ENCODE peak calls at places on chromosomes 13 and 19, in ten cellular contexts. T is heart right ventricle, C is dorsolateral prefrontal cortex, O is fibroblast of lung, K is right atrium auricular region, F is GM06990, X is pancreas, N is bronchial epithelial cell, P is foreskin fibroblast, E is progenitor cell of endocrine pancreas. S is an unnamed sample.

GRCh38 chr19:12689581-12690216 is 1.9 kb downstream of the GNG14 start:
- DNase-seq in X (no peak), K (no peak), E (no peak), P (no peak), F (no peak), O (no peak), T (no peak), C (no peak), N (no peak), S (no peak)

GRCh38 chr13:50198508-50198907 is 183.3 kb downstream of the KCNRG start:
- DNase-seq in F (no peak), C (no peak), O (peak), T (no peak), E (no peak), K (no peak), N (peak), X (no peak), P (peak), S (peak)

GRCh38 chr19:23415561-23416191 is 20.4 kb upstream of the ZNF91 start:
- DNase-seq in F (no peak), C (no peak), O (no peak), P (no peak), K (no peak), E (peak), T (peak), X (no peak), N (peak), S (no peak)

GRCh38 chr13:70353096-70353495 is 244.8 kb upstream of the KLHL1 start:
- DNase-seq in E (no peak), O (no peak), T (no peak), X (no peak), F (no peak), K (no peak), C (no peak), P (no peak), N (no peak), S (no peak)

GRCh38 chr13:35479223-35479536 is 2.7 kb upstream of the MAB21L1 start:
- DNase-seq in K (no peak), X (no peak), F (no peak), E (no peak), T (no peak), P (peak), O (no peak), C (no peak), N (no peak), S (no peak)

GRCh38 chr13:23695711-23696512 is 125.7 kb downstream of the TNFRSF19 start:
- DNase-seq in N (no peak), P (no peak), K (no peak), C (no peak), E (no peak), F (peak), T (peak), O (no peak), X (no peak), S (no peak)

GRCh38 chr19:50286443-50286842 is 42.7 kb downstream of the KCNC3 start:
- DNase-seq in C (no peak), T (no peak), N (no peak), O (no peak), E (no peak), K (no peak), F (no peak), X (no peak), P (no peak), S (no peak)

GRCh38 chr19:55041627-55042343 is 3.7 kb upstream of the GP6 start:
- DNase-seq in P (no peak), O (no peak), N (no peak), T (no peak), F (no peak), E (no peak), C (no peak), X (no peak), K (no peak), S (no peak)

GRCh38 chr19:6788896-6789295 is 16.4 kb downstream of the VAV1 start:
- DNase-seq in C (no peak), E (no peak), P (no peak), K (no peak), F (no peak), T (no peak), N (no peak), X (no peak), O (no peak), S (no peak)

GRCh38 chr19:4737955-4738580 is 14.4 kb upstream of the DPP9 start:
- DNase-seq in X (no peak), K (no peak), T (no peak), C (no peak), O (no peak), E (no peak), P (no peak), N (no peak), F (no peak), S (no peak)

GRCh38 chr19:3981736-3982681 is 3.3 kb downstream of the EEF2 start:
- DNase-seq in T (no peak), P (no peak), K (no peak), N (no peak), X (peak), O (no peak), C (no peak), E (no peak), F (no peak), S (no peak)

GRCh38 chr19:18388328-18389094 is 2.6 kb downstream of the GDF15 start:
- DNase-seq in F (peak), P (peak), E (peak), K (peak), N (no peak), X (peak), C (peak), O (peak), T (peak), S (peak)

GRCh38 chr13:49165798-49166752 is 54.1 kb upstream of the MLNR start:
- DNase-seq in N (no peak), X (no peak), E (no peak), T (no peak), F (no peak), P (no peak), O (peak), C (no peak), K (no peak), S (no peak)

GRCh38 chr13:23557043-23557442 is 13.2 kb upstream of the TNFRSF19 start:
- DNase-seq in N (no peak), X (no peak), C (no peak), T (no peak), P (no peak), O (no peak), E (no peak), F (no peak), K (no peak), S (no peak)

GRCh38 chr19:28465317-28466086 is 747.4 kb downstream of the UQCRFS1 start:
- DNase-seq in O (no peak), K (no peak), N (peak), C (no peak), P (no peak), F (no peak), E (no peak), X (no peak), T (no peak), S (no peak)

GRCh38 chr13:99280166-99280565 is 22.0 kb upstream of the GPR18 start:
- DNase-seq in X (no peak), F (no peak), N (peak), K (no peak), E (no peak), O (no peak), T (no peak), P (no peak), C (no peak), S (peak)

GRCh38 chr19:3249408-3249807 is 24.9 kb downstream of the CELF5 start:
- DNase-seq in C (no peak), F (peak), N (no peak), E (no peak), P (no peak), X (no peak), T (no peak), O (no peak), K (no peak), S (no peak)

GRCh38 chr13:111210488-111210887 is 95.4 kb downstream of the ARHGEF7 start:
- DNase-seq in T (peak), O (peak), E (no peak), N (peak), P (peak), F (no peak), X (no peak), K (no peak), C (peak), S (peak)

GRCh38 chr19:13181747-13182388 is 31.7 kb downstream of the IER2 start:
- DNase-seq in O (peak), X (no peak), T (peak), E (no peak), P (peak), F (peak), K (no peak), C (peak), N (no peak), S (peak)

GRCh38 chr13:30367296-30367695 is 55.0 kb upstream of the UBE2L5 start:
- DNase-seq in K (no peak), F (no peak), P (no peak), T (no peak), O (no peak), N (no peak), C (no peak), X (no peak), E (no peak), S (no peak)

GRCh38 chr13:46778879-46779278 is 18.1 kb downstream of the ESD start:
- DNase-seq in N (no peak), K (no peak), C (no peak), P (peak), E (no peak), O (peak), F (no peak), T (no peak), X (no peak), S (peak)

GRCh38 chr19:19368087-19368486 is 37.4 kb upstream of the GATAD2A start:
- DNase-seq in N (no peak), K (no peak), O (no peak), E (no peak), X (no peak), P (no peak), C (no peak), F (no peak), T (no peak), S (no peak)

GRCh38 chr13:66543780-66544179 is 686.4 kb downstream of the PCDH9 start:
- DNase-seq in K (no peak), T (no peak), F (no peak), O (no peak), C (no peak), N (peak), P (no peak), E (no peak), X (no peak), S (no peak)
- TF ChIP-seq CTCF in K (no peak), T (no peak), F (no peak), O (no peak), C (no peak), N (peak), P (no peak), E (peak), X (no peak), S (no peak)

GRCh38 chr13:39684531-39685137 is 29.2 kb downstream of the COG6 start:
- DNase-seq in F (peak), E (no peak), N (peak), X (no peak), C (no peak), T (no peak), P (peak), O (peak), K (no peak), S (peak)
- TF ChIP-seq CTCF in F (no peak), E (peak), N (no peak), X (no peak), C (peak), T (peak), P (no peak), O (no peak), K (peak), S (peak)

GRCh38 chr13:106083620-106084350 is 451.7 kb downstream of the EFNB2 start:
- DNase-seq in N (peak), K (no peak), E (no peak), P (peak), C (no peak), X (peak), O (peak), F (no peak), T (no peak), S (peak)
- TF ChIP-seq CTCF in N (peak), K (peak), E (peak), P (peak), C (peak), X (no peak), O (peak), F (peak), T (peak), S (peak)

GRCh38 chr19:45150180-45150579 is 10.6 kb downstream of the NKPD1 start:
- DNase-seq in C (no peak), T (no peak), X (no peak), N (no peak), F (no peak), E (no peak), P (no peak), O (no peak), K (no peak), S (no peak)
- TF ChIP-seq CTCF in C (no peak), T (no peak), X (no peak), N (no peak), F (no peak), E (no peak), P (no peak), O (no peak), K (no peak), S (no peak)

DNA sequence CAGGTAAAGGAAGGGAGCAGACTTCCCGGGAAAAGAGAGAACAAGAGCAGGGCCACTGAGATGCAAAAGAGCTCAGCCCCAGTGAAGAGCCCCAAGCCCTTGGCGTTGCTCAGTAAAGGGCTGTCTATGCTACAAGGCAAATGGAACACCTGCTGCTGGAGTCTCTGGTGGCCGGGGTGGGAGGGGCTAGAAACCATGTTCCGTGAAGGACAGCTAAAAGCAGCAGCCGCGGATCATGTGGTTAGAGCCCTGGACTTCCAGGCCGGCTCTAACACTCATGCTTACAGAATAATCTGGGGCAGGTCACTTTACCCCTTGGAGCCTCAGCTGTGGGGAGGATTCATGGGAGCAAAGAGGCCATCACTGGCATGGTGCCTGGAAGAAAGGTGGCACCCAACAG is 17.8 kb downstream of the POU2F2 start:
- DNase-seq in F (peak), N (no peak), T (no peak), P (no peak), E (no peak), K (no peak), C (no peak), X (peak), O (no peak), S (no peak)
- TF ChIP-seq CTCF in F (no peak), N (no peak), T (no peak), P (no peak), E (no peak), K (no peak), C (no peak), X (no peak), O (no peak), S (no peak)

GRCh38 chr13:100646030-100646673 is 28.4 kb downstream of the TMTC4 start:
- DNase-seq in F (no peak), X (no peak), O (peak), N (peak), E (peak), K (no peak), T (no peak), P (peak), C (peak), S (peak)
- TF ChIP-seq CTCF in F (peak), X (no peak), O (peak), N (peak), E (peak), K (peak), T (no peak), P (peak), C (peak), S (peak)

S was measured in AG10803.